ENCODE peak calls at places on chromosomes 3 and 15, in ten cellular contexts. One of them, this sample, is unnamed.

GRCh38 chr3:11465744-11466611 is 177.7 kb downstream of the VGLL4 start:
- DNase-seq in GM12865: no peak
- DNase-seq in adrenal gland: peak
- DNase-seq in NCI-H748 treated with DMSO at 0.1 percent for 48 hours: no peak
- DNase-seq in NCI-H1436: no peak
- DNase-seq in omental fat pad: no peak
- DNase-seq in stimulated activated CD4-positive, alpha-beta T cell treated with anti-CD3 and anti-CD28 coated beads, Interleukin-2, amount 100 ng/mL, for 48 hours: no peak
- DNase-seq in natural killer cell: no peak
- DNase-seq in HTR-8/SVneo: no peak
- DNase-seq in Calu3: no peak
- DNase-seq in this sample: no peak

GRCh38 chr3:29889230-29889629 is 608.4 kb downstream of the RBMS3 start:
- DNase-seq in stimulated activated CD4-positive, alpha-beta T cell treated with anti-CD3 and anti-CD28 coated beads, Interleukin-2, amount 100 ng/mL, for 48 hours: no peak
- DNase-seq in NCI-H1436: no peak
- DNase-seq in HTR-8/SVneo: no peak
- DNase-seq in adrenal gland: no peak
- DNase-seq in Calu3: no peak
- DNase-seq in NCI-H748 treated with DMSO at 0.1 percent for 48 hours: no peak
- DNase-seq in natural killer cell: no peak
- DNase-seq in GM12865: no peak
- DNase-seq in omental fat pad: no peak
- DNase-seq in this sample: no peak

GRCh38 chr15:61175024-61175423 is 54.1 kb downstream of the RORA start:
- DNase-seq in adrenal gland: no peak
- DNase-seq in natural killer cell: no peak
- DNase-seq in NCI-H748 treated with DMSO at 0.1 percent for 48 hours: no peak
- DNase-seq in GM12865: no peak
- DNase-seq in NCI-H1436: no peak
- DNase-seq in stimulated activated CD4-positive, alpha-beta T cell treated with anti-CD3 and anti-CD28 coated beads, Interleukin-2, amount 100 ng/mL, for 48 hours: no peak
- DNase-seq in HTR-8/SVneo: no peak
- DNase-seq in Calu3: no peak
- DNase-seq in omental fat pad: no peak
- DNase-seq in this sample: no peak

GRCh38 chr15:44798815-44799214 is 62.5 kb downstream of the TRIM69 start:
- DNase-seq in natural killer cell: no peak
- DNase-seq in omental fat pad: no peak
- DNase-seq in NCI-H1436: no peak
- DNase-seq in HTR-8/SVneo: no peak
- DNase-seq in adrenal gland: no peak
- DNase-seq in NCI-H748 treated with DMSO at 0.1 percent for 48 hours: peak
- DNase-seq in GM12865: peak
- DNase-seq in Calu3: no peak
- DNase-seq in stimulated activated CD4-positive, alpha-beta T cell treated with anti-CD3 and anti-CD28 coated beads, Interleukin-2, amount 100 ng/mL, for 48 hours: no peak
- DNase-seq in this sample: no peak

GRCh38 chr15:44882499-44882968 is 74.0 kb upstream of the TERB2 start:
- DNase-seq in natural killer cell: no peak
- DNase-seq in GM12865: peak
- DNase-seq in Calu3: no peak
- DNase-seq in NCI-H1436: no peak
- DNase-seq in adrenal gland: no peak
- DNase-seq in stimulated activated CD4-positive, alpha-beta T cell treated with anti-CD3 and anti-CD28 coated beads, Interleukin-2, amount 100 ng/mL, for 48 hours: peak
- DNase-seq in HTR-8/SVneo: no peak
- DNase-seq in NCI-H748 treated with DMSO at 0.1 percent for 48 hours: no peak
- DNase-seq in omental fat pad: no peak
- DNase-seq in this sample: no peak

GRCh38 chr3:98172621-98173020 is 6.1 kb downstream of the OR5H15 start:
- DNase-seq in stimulated activated CD4-positive, alpha-beta T cell treated with anti-CD3 and anti-CD28 coated beads, Interleukin-2, amount 100 ng/mL, for 48 hours: no peak
- DNase-seq in natural killer cell: no peak
- DNase-seq in omental fat pad: no peak
- DNase-seq in Calu3: no peak
- DNase-seq in NCI-H748 treated with DMSO at 0.1 percent for 48 hours: no peak
- DNase-seq in adrenal gland: no peak
- DNase-seq in NCI-H1436: no peak
- DNase-seq in GM12865: peak
- DNase-seq in HTR-8/SVneo: no peak
- DNase-seq in this sample: no peak

GRCh38 chr15:60507596-60508424 is 28.9 kb upstream of the ICE2 start:
- DNase-seq in NCI-H1436: peak
- DNase-seq in natural killer cell: no peak
- DNase-seq in stimulated activated CD4-positive, alpha-beta T cell treated with anti-CD3 and anti-CD28 coated beads, Interleukin-2, amount 100 ng/mL, for 48 hours: no peak
- DNase-seq in GM12865: peak
- DNase-seq in HTR-8/SVneo: peak
- DNase-seq in omental fat pad: no peak
- DNase-seq in NCI-H748 treated with DMSO at 0.1 percent for 48 hours: peak
- DNase-seq in adrenal gland: peak
- DNase-seq in Calu3: peak
- DNase-seq in this sample: peak

GRCh38 chr15:78304487-78305413 is 5.3 kb upstream of the SKIC8 start:
- DNase-seq in NCI-H748 treated with DMSO at 0.1 percent for 48 hours: no peak
- DNase-seq in Calu3: no peak
- DNase-seq in natural killer cell: no peak
- DNase-seq in adrenal gland: no peak
- DNase-seq in GM12865: no peak
- DNase-seq in stimulated activated CD4-positive, alpha-beta T cell treated with anti-CD3 and anti-CD28 coated beads, Interleukin-2, amount 100 ng/mL, for 48 hours: no peak
- DNase-seq in HTR-8/SVneo: no peak
- DNase-seq in omental fat pad: no peak
- DNase-seq in NCI-H1436: no peak
- DNase-seq in this sample: no peak

GRCh38 chr3:100073555-100074307 is 40.6 kb downstream of the FILIP1L start:
- DNase-seq in NCI-H1436: no peak
- DNase-seq in GM12865: peak
- DNase-seq in omental fat pad: no peak
- DNase-seq in natural killer cell: no peak
- DNase-seq in stimulated activated CD4-positive, alpha-beta T cell treated with anti-CD3 and anti-CD28 coated beads, Interleukin-2, amount 100 ng/mL, for 48 hours: no peak
- DNase-seq in Calu3: no peak
- DNase-seq in NCI-H748 treated with DMSO at 0.1 percent for 48 hours: no peak
- DNase-seq in adrenal gland: no peak
- DNase-seq in HTR-8/SVneo: peak
- DNase-seq in this sample: peak

GRCh38 chr3:178634975-178635374 is 98.7 kb downstream of the KCNMB2 start:
- DNase-seq in GM12865: no peak
- DNase-seq in stimulated activated CD4-positive, alpha-beta T cell treated with anti-CD3 and anti-CD28 coated beads, Interleukin-2, amount 100 ng/mL, for 48 hours: no peak
- DNase-seq in NCI-H748 treated with DMSO at 0.1 percent for 48 hours: peak
- DNase-seq in Calu3: no peak
- DNase-seq in NCI-H1436: no peak
- DNase-seq in natural killer cell: no peak
- DNase-seq in omental fat pad: no peak
- DNase-seq in adrenal gland: no peak
- DNase-seq in HTR-8/SVneo: no peak
- DNase-seq in this sample: no peak